ENCODE peak calls at places on chromosomes 5 and 9, in four cellular contexts. O is neural progenitor cell; P is left lung; B is CD4-positive, alpha-beta T cell. H is an unnamed sample.

GRCh38 chr9:131853434-131853833 is 113.6 kb upstream of the RAPGEF1 start:
- DNase-seq in B (no peak), O (no peak), P (no peak), H (no peak)

GRCh38 chr5:103703617-103704016 is 141.0 kb upstream of the NUDT12 start:
- DNase-seq in O (no peak), P (no peak), B (no peak), H (no peak)

GRCh38 chr5:1555011-1555807 is 31.4 kb upstream of the LPCAT1 start:
- DNase-seq in B (no peak), P (peak; percentile 85), O (no peak), H (no peak)

GRCh38 chr9:110334183-110334582 is 3.5 kb downstream of the TXNDC8 start:
- DNase-seq in O (no peak), P (no peak), B (no peak), H (no peak)

GRCh38 chr9:82206946-82207345 is 218.4 kb downstream of the SPATA31D1 start:
- DNase-seq in B (no peak), O (no peak), P (no peak), H (no peak)

GRCh38 chr5:139638090-139638735 is 9.9 kb upstream of the CXXC5 start:
- DNase-seq in B (no peak), O (peak; percentile 59), P (peak; percentile 87), H (peak; percentile 76)

GRCh38 chr9:84932915-84933527 is 263.5 kb downstream of the NTRK2 start:
- DNase-seq in O (no peak), B (no peak), P (no peak), H (no peak)

GRCh38 chr9:79134654-79135053 is 437.1 kb upstream of the TLE4 start:
- DNase-seq in O (peak; percentile 59), B (no peak), P (no peak), H (peak; percentile 33)

GRCh38 chr9:72165821-72166547 is 16.7 kb downstream of the GDA start:
- DNase-seq in O (no peak), P (no peak), B (no peak), H (no peak)

GRCh38 chr5:123722451-123722850 is 210.5 kb downstream of the CSNK1G3 start:
- DNase-seq in P (no peak), B (no peak), O (no peak), H (no peak)

GRCh38 chr5:141050622-141051525 is at the start of gene PCDHB1:
- DNase-seq in O (peak; percentile 47), P (no peak), B (no peak), H (peak; percentile 30)

GRCh38 chr9:34446468-34446891 is 11.9 kb downstream of the FAM219A start:
- DNase-seq in P (no peak), O (no peak), B (no peak), H (no peak)

GRCh38 chr5:180803181-180804128 is 849 bp upstream of the MGAT1 start:
- DNase-seq in O (peak; percentile 72), B (peak; percentile 75), P (peak; percentile 92), H (no peak)

GRCh38 chr9:130844028-130844427 is 9.0 kb downstream of the ABL1 start:
- DNase-seq in O (no peak), P (no peak), B (no peak), H (no peak)

GRCh38 chr5:102341918-102342317 is 45.8 kb upstream of the SLCO4C1 start:
- DNase-seq in P (no peak), O (peak; percentile 20), B (no peak), H (peak; percentile 12)

GRCh38 chr5:10534491-10535236 is 29.2 kb upstream of the ANKRD33B start:
- DNase-seq in P (no peak), B (no peak), O (no peak), H (no peak)

GRCh38 chr5:157080291-157080690 is 21.4 kb upstream of the HAVCR1 start:
- DNase-seq in B (no peak), O (no peak), P (no peak), H (no peak)

GRCh38 chr5:89401012-89401411 is 518.0 kb upstream of the MEF2C start:
- DNase-seq in P (no peak), B (no peak), O (no peak), H (no peak)

GRCh38 chr5:13695076-13695712 is 249.3 kb downstream of the DNAH5 start:
- DNase-seq in P (no peak), B (no peak), O (no peak), H (no peak)

GRCh38 chr9:112332674-112332976 is 794 bp downstream of the PTBP3 start:
- DNase-seq in P (no peak), B (no peak), O (no peak), H (no peak)

DNA sequence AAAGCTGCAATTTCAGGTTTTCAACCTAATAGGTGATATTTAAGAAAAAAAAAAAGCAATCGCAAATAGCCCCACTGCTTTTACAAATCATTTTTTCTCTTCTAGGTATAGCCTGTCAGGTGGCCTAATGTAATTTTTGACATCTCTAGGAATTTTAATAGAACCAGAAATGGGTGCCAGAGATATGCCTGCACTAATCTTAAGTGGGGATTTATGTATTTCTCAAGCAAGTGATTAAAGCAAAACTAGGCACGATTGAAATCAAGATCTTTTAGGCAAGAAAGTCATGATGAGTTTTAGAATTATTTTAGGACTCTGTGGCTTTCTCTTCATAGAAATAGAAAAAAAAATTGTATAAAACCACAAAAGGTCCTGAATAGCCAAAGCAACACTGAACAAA is 871 bp upstream of the AMACR start:
- DNase-seq in B (no peak), O (no peak), P (no peak), H (no peak)
- TF ChIP-seq CTCF in B (no peak), O (no peak), P (no peak), H (no peak)

GRCh38 chr9:660227-660626 is 181.3 kb upstream of the DMRT1 start:
- DNase-seq in P (no peak), O (no peak), B (no peak), H (no peak)

GRCh38 chr9:659286-659685 is 182.2 kb upstream of the DMRT1 start:
- DNase-seq in B (no peak), O (no peak), P (no peak), H (no peak)

GRCh38 chr9:655875-656274 is 185.6 kb upstream of the DMRT1 start:
- DNase-seq in P (peak; percentile 45), O (no peak), B (no peak), H (no peak)

GRCh38 chr9:653856-654387 is 187.6 kb upstream of the DMRT1 start:
- DNase-seq in P (no peak), O (no peak), B (no peak), H (no peak)

GRCh38 chr9:656918-657583 is 184.4 kb upstream of the DMRT1 start:
- DNase-seq in B (no peak), O (no peak), P (no peak), H (no peak)
- TF ChIP-seq CTCF in B (no peak), O (no peak), P (no peak), H (no peak)

GRCh38 chr5:74216012-74216411 is 424.5 kb downstream of the ENC1 start:
- DNase-seq in B (no peak), P (no peak), O (no peak), H (no peak)
- TF ChIP-seq CTCF in B (no peak), P (no peak), O (no peak), H (no peak)

DNA sequence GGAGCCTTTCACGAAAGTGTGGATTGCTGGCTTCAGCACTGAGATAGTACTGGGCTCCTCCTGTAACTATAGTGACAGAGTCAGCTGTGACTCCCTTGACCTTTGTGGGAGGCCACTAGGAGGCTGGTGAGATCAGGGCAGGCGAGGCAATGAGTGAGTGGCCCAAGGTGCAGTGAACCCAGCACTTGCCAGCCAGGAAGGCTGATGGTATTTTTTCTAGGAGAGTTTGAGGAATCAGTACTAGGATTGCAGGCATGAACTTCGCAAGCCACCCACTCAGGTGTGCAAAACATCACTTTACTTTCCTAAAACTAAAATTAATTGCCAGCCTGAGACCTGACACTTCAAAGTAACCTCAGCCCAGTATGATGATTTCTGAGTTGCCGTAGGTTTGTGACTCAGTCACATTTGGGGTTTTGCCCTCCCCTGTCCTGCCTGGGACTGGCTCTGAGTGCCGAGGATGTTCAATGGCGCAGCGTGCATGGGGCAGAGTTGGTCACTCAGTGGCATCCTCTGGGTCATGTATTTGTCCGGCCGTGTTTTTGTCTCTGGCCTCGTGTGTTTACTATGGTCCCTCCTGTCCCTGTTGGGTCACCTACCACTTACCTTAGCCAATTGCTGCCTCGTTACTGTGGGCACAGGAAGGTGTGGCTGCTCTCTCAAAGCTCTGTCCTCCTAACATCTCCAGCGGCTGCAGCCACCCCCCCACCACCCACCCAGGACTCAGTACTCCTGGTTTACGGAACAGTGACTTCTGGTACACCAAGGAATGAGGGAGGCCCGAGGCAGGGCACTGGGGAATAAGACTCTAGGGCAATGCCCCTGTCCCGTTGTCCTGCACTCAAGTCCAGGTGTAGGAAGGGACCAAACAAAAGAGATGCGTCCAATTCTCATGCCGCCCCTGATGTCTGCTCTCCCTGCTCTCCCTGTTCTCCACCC is 67.2 kb downstream of the IL31RA start:
- DNase-seq in P (no peak), O (no peak), B (no peak), H (no peak)
- TF ChIP-seq CTCF in P (no peak), O (no peak), B (no peak), H (no peak)